ENCODE peak calls at places on chromosome 1, in nine cellular contexts. M, T, O, N, S, Z, K, B and J are unnamed samples.

GRCh38 chr1:233965856-233966255 is 61.4 kb downstream of the SLC35F3 start:
- DNase-seq in T (no peak), M (no peak), O (no peak), Z (no peak), B (no peak), K (no peak), S (no peak), N (no peak), J (no peak)

GRCh38 chr1:78649628-78650027 is at the start of gene IFI44:
- DNase-seq in S (peak), O (peak), N (peak), K (no peak), M (peak), B (peak), Z (no peak), T (peak), J (peak)

GRCh38 chr1:222276062-222276461 is 271.8 kb downstream of the HHIPL2 start:
- DNase-seq in S (no peak), B (no peak), K (peak), O (no peak), N (no peak), M (no peak), T (no peak), Z (no peak), J (no peak)

GRCh38 chr1:65104854-65105540 is 43.0 kb upstream of the AK4 start:
- DNase-seq in T (no peak), B (no peak), K (no peak), O (no peak), Z (no peak), N (no peak), S (no peak), M (no peak), J (no peak)

GRCh38 chr1:161069731-161070270 is at the start of gene ARHGAP30:
- DNase-seq in M (peak), K (peak), Z (no peak), S (peak), T (no peak), B (no peak), O (peak), N (peak), J (peak)

GRCh38 chr1:100721502-100722205 is 2.1 kb downstream of the VCAM1 start:
- DNase-seq in B (peak), N (no peak), M (no peak), T (peak), S (peak), Z (no peak), K (no peak), O (no peak), J (no peak)

GRCh38 chr1:209130886-209131285 is 452.6 kb upstream of the CAMK1G start:
- DNase-seq in S (no peak), T (no peak), O (no peak), Z (no peak), N (no peak), B (no peak), K (no peak), M (no peak), J (no peak)

GRCh38 chr1:110003747-110004428 is 19.3 kb downstream of the AHCYL1 start:
- DNase-seq in O (peak), S (peak), N (no peak), Z (no peak), B (peak), T (peak), M (peak), K (peak), J (no peak)

GRCh38 chr1:96772349-96772748 is 50.8 kb downstream of the PTBP2 start:
- DNase-seq in O (no peak), B (no peak), S (no peak), N (no peak), K (no peak), T (peak), M (no peak), Z (no peak), J (no peak)

GRCh38 chr1:68202239-68202832 is 30.0 kb downstream of the WLS start:
- DNase-seq in Z (no peak), S (no peak), O (no peak), N (no peak), M (no peak), B (no peak), T (no peak), K (no peak), J (no peak)

GRCh38 chr1:20439282-20439681 is 46.7 kb downstream of the CAMK2N1 start:
- DNase-seq in B (no peak), T (peak), N (no peak), M (no peak), O (no peak), S (no peak), Z (no peak), K (peak), J (no peak)